ENCODE peak calls at places on chromosomes 1 and 21, in four cellular contexts. One of them, this sample, is unnamed.
A peak's percentile ranks its signal among the peaks of the same experiment; 100 is the strongest.

GRCh38 chr21:19565587-19565986 is 1162.0 kb upstream of the TMPRSS15 start:
- DNase-seq in HepG2: no peak
- DNase-seq in HCT116: no peak
- DNase-seq in K562: no peak
- DNase-seq in this sample: no peak

GRCh38 chr1:44884746-44885145 is 41.7 kb upstream of the PTCH2 start:
- DNase-seq in HepG2: no peak
- DNase-seq in K562: no peak
- DNase-seq in HCT116: no peak
- DNase-seq in this sample: no peak

GRCh38 chr1:40711465-40712404 is 20.2 kb downstream of the NFYC start:
- DNase-seq in HCT116: no peak
- DNase-seq in K562: peak; percentile 50
- DNase-seq in HepG2: peak; percentile 50
- DNase-seq in this sample: no peak

GRCh38 chr1:176775996-176776395 is 313.0 kb downstream of the PAPPA2 start:
- DNase-seq in K562: no peak
- DNase-seq in HepG2: no peak
- DNase-seq in HCT116: no peak
- DNase-seq in this sample: no peak

GRCh38 chr1:147628441-147628840 is 41.9 kb downstream of the ACP6 start:
- DNase-seq in HCT116: no peak
- DNase-seq in K562: no peak
- DNase-seq in HepG2: no peak
- DNase-seq in this sample: no peak

GRCh38 chr1:238063454-238063853 is 172.7 kb upstream of the ZP4 start:
- DNase-seq in K562: no peak
- DNase-seq in HepG2: no peak
- DNase-seq in HCT116: no peak
- DNase-seq in this sample: no peak

GRCh38 chr1:101137144-101138126 is 99.4 kb upstream of the S1PR1 start:
- DNase-seq in HCT116: no peak
- DNase-seq in HepG2: peak; percentile 53
- DNase-seq in K562: no peak
- DNase-seq in this sample: no peak

GRCh38 chr1:229024528-229025119 is 246.3 kb upstream of the RAB4A start:
- DNase-seq in HCT116: peak; percentile 57
- DNase-seq in K562: peak; percentile 77
- DNase-seq in HepG2: peak; percentile 59
- DNase-seq in this sample: no peak

GRCh38 chr21:41142051-41142795 is 25.7 kb upstream of the BACE2 start:
- DNase-seq in HCT116: no peak
- DNase-seq in K562: no peak
- DNase-seq in HepG2: peak; percentile 2
- DNase-seq in this sample: no peak

GRCh38 chr1:26290061-26290415 is 10.2 kb downstream of the SH3BGRL3 start:
- DNase-seq in K562: no peak
- DNase-seq in HCT116: no peak
- DNase-seq in HepG2: no peak
- DNase-seq in this sample: no peak

GRCh38 chr1:12622506-12622905 is 4.5 kb upstream of the DHRS3 start:
- DNase-seq in HepG2: no peak
- DNase-seq in HCT116: no peak
- DNase-seq in K562: no peak
- DNase-seq in this sample: no peak

GRCh38 chr1:29332204-29332603 is 95.9 kb downstream of the PTPRU start:
- DNase-seq in K562: peak; percentile 65
- DNase-seq in HCT116: peak; percentile 26
- DNase-seq in HepG2: peak; percentile 59
- DNase-seq in this sample: no peak

GRCh38 chr1:5287178-5288155 is 633.1 kb downstream of the AJAP1 start:
- DNase-seq in HepG2: no peak
- DNase-seq in K562: no peak
- DNase-seq in HCT116: no peak
- DNase-seq in this sample: peak; percentile 70

GRCh38 chr1:36125129-36125991 is at the start of gene COL8A2:
- DNase-seq in K562: no peak
- DNase-seq in HCT116: no peak
- DNase-seq in HepG2: no peak
- DNase-seq in this sample: peak; percentile 88

GRCh38 chr1:157108448-157108847 is 8.8 kb upstream of the ETV3L start:
- DNase-seq in HCT116: no peak
- DNase-seq in HepG2: no peak
- DNase-seq in K562: no peak
- DNase-seq in this sample: no peak

GRCh38 chr21:31354604-31355443 is 10.8 kb upstream of the TIAM1 start:
- DNase-seq in HepG2: no peak
- DNase-seq in K562: no peak
- DNase-seq in HCT116: peak; percentile 98
- DNase-seq in this sample: no peak

GRCh38 chr1:99573431-99574217 is 72.3 kb upstream of the PALMD start:
- DNase-seq in HCT116: no peak
- DNase-seq in HepG2: no peak
- DNase-seq in K562: no peak
- DNase-seq in this sample: no peak

GRCh38 chr1:30191154-30191702 is 532.2 kb downstream of the MATN1 start:
- DNase-seq in HCT116: peak; percentile 37
- DNase-seq in HepG2: no peak
- DNase-seq in K562: peak; percentile 93
- DNase-seq in this sample: peak; percentile 34

GRCh38 chr1:244833734-244834595 is 1.5 kb upstream of the COX20 start:
- DNase-seq in HCT116: peak; percentile 80
- DNase-seq in HepG2: peak; percentile 98
- DNase-seq in K562: peak; percentile 64
- DNase-seq in this sample: peak; percentile 70

GRCh38 chr21:35811115-35811806 is 249.1 kb downstream of the SETD4 start:
- DNase-seq in HepG2: no peak
- DNase-seq in HCT116: no peak
- DNase-seq in K562: no peak
- DNase-seq in this sample: no peak

GRCh38 chr1:50458507-50458906 is 35.3 kb upstream of the DMRTA2 start:
- DNase-seq in K562: no peak
- DNase-seq in HCT116: no peak
- DNase-seq in HepG2: no peak
- DNase-seq in this sample: no peak

GRCh38 chr1:75136158-75136815 is 2.1 kb downstream of the LHX8 start:
- DNase-seq in HepG2: no peak
- DNase-seq in K562: no peak
- DNase-seq in HCT116: no peak
- DNase-seq in this sample: peak; percentile 75

GRCh38 chr1:106620521-106620954 is 435.9 kb upstream of the PRMT6 start:
- DNase-seq in K562: no peak
- DNase-seq in HepG2: no peak
- DNase-seq in HCT116: no peak
- DNase-seq in this sample: no peak

GRCh38 chr1:66388918-66389317 is 145.0 kb upstream of the SGIP1 start:
- DNase-seq in HepG2: no peak
- DNase-seq in HCT116: no peak
- DNase-seq in K562: no peak
- DNase-seq in this sample: no peak

GRCh38 chr1:212162635-212163034 is 122.6 kb upstream of the PPP2R5A start:
- DNase-seq in K562: no peak
- DNase-seq in HepG2: no peak
- DNase-seq in HCT116: no peak
- DNase-seq in this sample: no peak

GRCh38 chr1:234743866-234744581 is 134.0 kb upstream of the IRF2BP2 start:
- DNase-seq in HCT116: no peak
- DNase-seq in K562: no peak
- DNase-seq in HepG2: no peak
- DNase-seq in this sample: no peak

GRCh38 chr1:42851420-42851819 is 5.0 kb downstream of the ZNF691 start:
- DNase-seq in K562: no peak
- DNase-seq in HCT116: no peak
- DNase-seq in HepG2: no peak
- DNase-seq in this sample: no peak

GRCh38 chr1:104706631-104707147 is 957.0 kb downstream of the AMY1C start:
- DNase-seq in HCT116: no peak
- DNase-seq in K562: peak; percentile 6
- DNase-seq in HepG2: peak; percentile 37
- DNase-seq in this sample: no peak

GRCh38 chr1:10940451-10940804 is 72.0 kb upstream of the TARDBP start:
- DNase-seq in HCT116: no peak
- DNase-seq in HepG2: no peak
- DNase-seq in K562: no peak
- DNase-seq in this sample: no peak

DNA sequence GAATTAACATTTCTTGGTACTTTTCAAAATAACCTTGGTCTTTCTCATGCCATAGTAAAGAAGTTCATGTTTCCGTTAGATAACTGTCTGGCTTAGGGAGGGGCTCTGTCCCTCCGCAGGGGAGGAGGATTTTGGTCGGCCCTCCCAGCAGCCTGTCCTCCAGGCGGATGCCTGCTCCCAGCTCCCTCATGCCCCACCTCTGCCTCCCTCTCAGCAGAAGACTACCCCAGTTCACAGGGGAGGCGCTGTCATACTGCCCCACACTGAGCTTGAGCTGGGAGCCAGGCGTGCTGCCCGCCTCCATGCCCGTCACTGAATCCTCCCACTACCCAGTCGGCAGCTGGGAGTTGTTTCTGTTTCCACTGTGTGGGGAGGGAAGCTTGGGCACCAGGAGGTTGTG is 127.3 kb downstream of the CAMTA1 start:
- DNase-seq in K562: peak; percentile 81
- DNase-seq in HepG2: no peak
- DNase-seq in HCT116: no peak
- DNase-seq in this sample: no peak
- TF ChIP-seq RAD21 in K562: no peak
- TF ChIP-seq RAD21 in HepG2: no peak
- TF ChIP-seq RAD21 in HCT116: no peak
- TF ChIP-seq RAD21 in this sample: no peak

GRCh38 chr1:246893205-246893939 is 38.4 kb downstream of the AHCTF1 start:
- DNase-seq in HepG2: no peak
- DNase-seq in K562: no peak
- DNase-seq in HCT116: no peak
- DNase-seq in this sample: no peak
- TF ChIP-seq ELF1 in HepG2: no peak
- TF ChIP-seq ELF1 in K562: no peak
- TF ChIP-seq ELF1 in HCT116: no peak
- TF ChIP-seq ELF1 in this sample: no peak

GRCh38 chr1:226404904-226405222 is 3.0 kb downstream of the PARP1 start:
- DNase-seq in HepG2: no peak
- DNase-seq in HCT116: no peak
- DNase-seq in K562: no peak
- DNase-seq in this sample: no peak

GRCh38 chr1:226405411-226405988 is 2.4 kb downstream of the PARP1 start:
- DNase-seq in HCT116: no peak
- DNase-seq in HepG2: no peak
- DNase-seq in K562: peak; percentile 58
- DNase-seq in this sample: no peak

GRCh38 chr1:226407497-226408284 is at the start of gene PARP1:
- DNase-seq in K562: peak; percentile 98
- DNase-seq in HCT116: peak; percentile 71
- DNase-seq in HepG2: peak; percentile 71
- DNase-seq in this sample: peak; percentile 99

GRCh38 chr1:226407199-226407496 is 745 bp downstream of the PARP1 start:
- DNase-seq in HCT116: no peak
- DNase-seq in K562: no peak
- DNase-seq in HepG2: no peak
- DNase-seq in this sample: no peak

GRCh38 chr1:226406401-226406881 is 1.5 kb downstream of the PARP1 start:
- DNase-seq in HCT116: no peak
- DNase-seq in HepG2: peak; percentile 30
- DNase-seq in K562: no peak
- DNase-seq in this sample: no peak
- TF ChIP-seq RAD21 in HCT116: peak; percentile 28
- TF ChIP-seq RAD21 in HepG2: no peak
- TF ChIP-seq RAD21 in K562: no peak
- TF ChIP-seq RAD21 in this sample: no peak

DNA sequence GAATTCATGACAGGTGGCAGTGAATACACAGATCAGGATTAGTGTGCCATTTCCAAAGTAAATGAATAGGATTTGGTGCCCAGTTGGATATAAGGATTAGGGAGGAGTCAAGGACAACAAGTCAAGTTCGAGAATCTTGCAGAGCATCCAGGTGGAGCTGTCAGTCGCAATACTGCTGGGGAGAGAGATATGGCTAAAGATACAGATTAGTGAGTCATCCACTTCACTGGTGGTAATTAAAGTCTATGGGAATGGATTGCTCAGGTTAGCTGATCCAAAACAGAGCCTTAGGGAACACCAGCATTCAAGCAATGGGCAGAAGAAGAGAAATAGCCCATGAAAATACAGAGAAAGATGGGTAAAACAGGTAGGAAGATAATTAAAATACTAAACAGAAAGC is 26.8 kb downstream of the BCAS2 start:
- DNase-seq in HepG2: no peak
- DNase-seq in K562: no peak
- DNase-seq in HCT116: no peak
- DNase-seq in this sample: no peak
- TF ChIP-seq ELF1 in HepG2: no peak
- TF ChIP-seq ELF1 in K562: no peak
- TF ChIP-seq ELF1 in HCT116: no peak
- TF ChIP-seq ELF1 in this sample: no peak

GRCh38 chr1:80418134-80418533 is 1382.6 kb upstream of the ADGRL2 start:
- DNase-seq in K562: no peak
- DNase-seq in HepG2: no peak
- DNase-seq in HCT116: no peak
- DNase-seq in this sample: no peak
- TF ChIP-seq RAD21 in K562: no peak
- TF ChIP-seq RAD21 in HepG2: no peak
- TF ChIP-seq RAD21 in HCT116: no peak
- TF ChIP-seq RAD21 in this sample: no peak

GRCh38 chr1:203028784-203029553 is 2.7 kb downstream of the PPFIA4 start:
- DNase-seq in K562: peak; percentile 10
- DNase-seq in HepG2: no peak
- DNase-seq in HCT116: no peak
- DNase-seq in this sample: peak; percentile 54

GRCh38 chr1:203031467-203031866 is 5.2 kb downstream of the PPFIA4 start:
- DNase-seq in HCT116: no peak
- DNase-seq in HepG2: no peak
- DNase-seq in K562: peak; percentile 55
- DNase-seq in this sample: no peak

GRCh38 chr1:203028067-203028783 is 1.9 kb downstream of the PPFIA4 start:
- DNase-seq in HCT116: no peak
- DNase-seq in HepG2: no peak
- DNase-seq in K562: peak; percentile 11
- DNase-seq in this sample: no peak

GRCh38 chr1:203025721-203026665 is at the start of gene PPFIA4:
- DNase-seq in K562: peak; percentile 99
- DNase-seq in HepG2: no peak
- DNase-seq in HCT116: peak; percentile 46
- DNase-seq in this sample: peak; percentile 99

GRCh38 chr1:203026666-203027663 is 674 bp downstream of the PPFIA4 start:
- DNase-seq in HepG2: no peak
- DNase-seq in K562: peak; percentile 14
- DNase-seq in HCT116: no peak
- DNase-seq in this sample: no peak
- TF ChIP-seq ELF1 in HepG2: no peak
- TF ChIP-seq ELF1 in K562: no peak
- TF ChIP-seq ELF1 in HCT116: no peak
- TF ChIP-seq ELF1 in this sample: no peak